ENCODE peak calls at places on chromosome 4, in ten cellular contexts. B is neural crest cell, O is cardiac fibroblast, T is uterus, Y is lower lobe of right lung, I is RWPE2, G is AG04450, A is type B pancreatic cell, S is epithelial cell of esophagus, U is Caco-2. K is an unnamed sample.

GRCh38 chr4:167000141-167000852 is 234.0 kb downstream of the SPOCK3 start:
- DNase-seq in U (no peak), B (no peak), G (no peak), T (no peak), O (peak; percentile 15), S (peak; percentile 90), Y (no peak), I (no peak), A (no peak), K (no peak)

GRCh38 chr4:119020158-119020557 is 115.5 kb upstream of the MYOZ2 start:
- DNase-seq in G (no peak), A (no peak), T (no peak), S (no peak), U (no peak), I (no peak), B (no peak), Y (no peak), O (no peak), K (peak; percentile 44)

GRCh38 chr4:96691496-96691895 is 851.6 kb downstream of the PDHA2 start:
- DNase-seq in G (no peak), U (no peak), S (no peak), Y (no peak), A (no peak), B (no peak), O (no peak), T (no peak), I (no peak), K (no peak)

GRCh38 chr4:44662623-44663006 is 11.2 kb upstream of the YIPF7 start:
- DNase-seq in I (no peak), O (no peak), A (no peak), S (no peak), B (no peak), T (no peak), Y (no peak), U (no peak), G (no peak), K (no peak)

GRCh38 chr4:152613841-152614240 is 66.0 kb downstream of the TMEM154 start:
- DNase-seq in B (no peak), T (no peak), O (no peak), U (no peak), S (no peak), I (no peak), Y (no peak), G (no peak), A (peak; percentile 29), K (no peak)

GRCh38 chr4:101718810-101719209 is 71.7 kb upstream of the BANK1 start:
- DNase-seq in A (no peak), U (no peak), G (no peak), I (no peak), S (no peak), T (no peak), O (no peak), B (no peak), Y (no peak), K (no peak)

GRCh38 chr4:43296946-43297528 is 404.5 kb downstream of the GRXCR1 start:
- DNase-seq in T (no peak), B (no peak), Y (no peak), U (no peak), I (no peak), S (peak; percentile 5), O (no peak), G (no peak), A (no peak), K (no peak)

GRCh38 chr4:17165256-17165655 is 266.8 kb upstream of the LDB2 start:
- DNase-seq in B (no peak), G (no peak), Y (no peak), T (no peak), I (no peak), A (no peak), U (no peak), O (peak; percentile 10), S (no peak), K (peak; percentile 14)

GRCh38 chr4:112516401-112517066 is 554 bp upstream of the NEUROG2 start:
- DNase-seq in B (peak; percentile 71), I (no peak), Y (no peak), T (no peak), O (no peak), S (no peak), A (no peak), G (no peak), U (peak; percentile 31), K (no peak)

GRCh38 chr4:122842984-122843531 is 16.4 kb downstream of the FGF2 start:
- DNase-seq in S (no peak), U (no peak), A (no peak), B (no peak), Y (no peak), O (no peak), T (no peak), I (no peak), G (no peak), K (no peak)

GRCh38 chr4:67483868-67484602 is 61.3 kb downstream of the CENPC start:
- DNase-seq in A (no peak), B (no peak), G (no peak), U (no peak), Y (no peak), I (no peak), T (no peak), S (no peak), O (peak; percentile 62), K (peak; percentile 25)

GRCh38 chr4:80307774-80308465 is 27.6 kb upstream of the CFAP299 start:
- DNase-seq in T (no peak), G (no peak), I (peak; percentile 69), B (no peak), O (peak; percentile 83), S (peak; percentile 93), A (no peak), U (no peak), Y (no peak), K (peak; percentile 63)

GRCh38 chr4:164755432-164755831 is 1.5 kb downstream of the SMIM31 start:
- DNase-seq in B (no peak), S (no peak), U (no peak), O (no peak), A (no peak), I (no peak), T (no peak), G (no peak), Y (no peak), K (no peak)

GRCh38 chr4:37949636-37950426 is 10.4 kb upstream of the PTTG2 start:
- DNase-seq in I (no peak), B (no peak), S (no peak), O (no peak), T (no peak), A (no peak), Y (no peak), G (no peak), U (no peak), K (no peak)

GRCh38 chr4:129098578-129098977 is 2.6 kb downstream of the C4orf33 start:
- DNase-seq in Y (no peak), G (no peak), O (no peak), B (no peak), I (no peak), A (no peak), S (no peak), T (no peak), U (no peak), K (no peak)

GRCh38 chr4:22338806-22339205 is 177.1 kb downstream of the ADGRA3 start:
- DNase-seq in T (no peak), Y (no peak), I (no peak), G (no peak), S (no peak), B (no peak), A (no peak), O (no peak), U (no peak), K (no peak)

DNA sequence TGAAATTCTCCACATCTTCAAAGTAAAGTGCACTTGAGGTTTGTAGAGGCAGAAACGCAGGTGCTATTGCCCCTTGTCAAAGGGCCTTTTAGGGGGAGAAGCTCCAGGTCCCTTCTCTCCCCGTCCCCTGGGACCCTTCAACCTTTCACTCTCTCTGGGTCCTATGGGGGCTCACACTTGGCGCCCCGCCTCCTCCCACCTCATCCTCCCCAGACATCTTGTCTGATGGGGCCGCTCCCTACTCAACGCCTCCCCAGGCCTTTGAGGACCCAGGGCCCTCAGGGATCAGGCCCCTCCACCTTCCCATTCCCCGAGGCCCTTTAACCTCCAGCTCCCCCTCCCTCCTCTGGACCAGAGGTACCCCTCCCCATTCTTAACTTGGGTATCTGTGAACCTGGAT is 1.3 kb upstream of the HTRA3 start:
- DNase-seq in B (no peak), I (no peak), A (no peak), Y (no peak), O (no peak), T (no peak), U (no peak), G (no peak), S (no peak), K (no peak)
- TF ChIP-seq CTCF in B (no peak), I (no peak), A (no peak), Y (no peak), O (no peak), T (no peak), U (no peak), G (no peak), S (no peak), K (no peak)

DNA sequence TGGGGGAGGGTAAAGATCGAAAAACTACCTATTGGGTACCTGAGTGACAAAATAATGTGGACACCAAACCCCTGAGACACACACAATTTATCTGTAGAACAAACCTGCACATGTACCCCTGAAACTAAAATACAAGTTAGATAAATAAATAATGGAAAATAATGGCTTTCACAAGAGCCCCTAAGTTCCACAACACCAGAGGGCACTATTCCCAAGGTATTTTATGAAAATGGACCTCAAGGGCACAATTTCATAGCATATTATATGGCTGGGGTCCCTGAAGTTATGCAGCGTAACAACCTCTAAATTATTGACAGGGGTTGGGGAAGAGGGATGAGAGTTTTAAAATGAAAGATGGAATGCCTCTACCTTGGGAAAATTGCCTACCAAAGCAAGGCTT is 81.3 kb upstream of the TMEM33 start:
- DNase-seq in S (no peak), T (no peak), Y (no peak), B (no peak), U (no peak), I (no peak), A (no peak), G (no peak), O (no peak), K (no peak)
- TF ChIP-seq CTCF in S (no peak), T (no peak), Y (no peak), B (peak; percentile 36), U (no peak), I (peak; percentile 37), A (peak; percentile 36), G (no peak), O (peak; percentile 8), K (peak; percentile 23)

DNA sequence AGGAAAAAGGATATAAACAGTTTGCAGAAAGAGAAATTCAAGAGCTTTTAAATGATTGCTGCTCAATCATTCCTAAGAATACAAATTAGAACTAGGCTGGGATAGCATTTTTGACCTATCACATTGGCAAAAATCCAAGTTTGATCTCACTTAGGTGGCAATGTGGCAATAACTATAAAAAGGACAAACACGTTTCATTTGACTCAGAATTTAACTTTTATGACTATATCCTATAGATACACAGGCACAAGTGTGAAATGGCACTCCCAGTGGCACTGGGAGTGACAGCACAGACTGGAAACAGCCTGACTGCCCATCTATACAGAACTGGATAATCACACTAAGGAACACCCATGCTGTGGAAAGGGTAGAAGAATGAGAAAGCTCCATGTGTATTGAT is 11.1 kb downstream of the CENPU start:
- DNase-seq in I (no peak), B (no peak), O (no peak), U (no peak), A (no peak), Y (no peak), T (no peak), G (no peak), S (peak; percentile 10), K (no peak)
- TF ChIP-seq CTCF in I (no peak), B (no peak), O (no peak), U (no peak), A (no peak), Y (no peak), T (no peak), G (no peak), S (peak; percentile 35), K (peak; percentile 14)

GRCh38 chr4:20249333-20249732 is 2.4 kb upstream of the SLIT2 start:
- DNase-seq in B (no peak), S (peak; percentile 48), G (no peak), A (no peak), U (no peak), Y (no peak), I (no peak), T (no peak), O (peak; percentile 80), K (peak; percentile 68)
- TF ChIP-seq CTCF in B (peak; percentile 57), S (peak; percentile 61), G (peak; percentile 66), A (peak; percentile 59), U (no peak), Y (peak; percentile 30), I (peak; percentile 74), T (no peak), O (peak; percentile 75), K (peak; percentile 83)